ENCODE peak calls at places on chromosome 21, in seven cellular contexts. A is A549, C is cardiac muscle cell, H is chondrocyte, L is fibroblast of lung, S is psoas muscle, Y is tibial artery. F is an unnamed sample.

GRCh38 chr21:46246345-46246744 is 17.8 kb upstream of the LSS start:
- DNase-seq in A (no peak), C (no peak), S (no peak), H (no peak), L (no peak), Y (no peak), F (no peak)

GRCh38 chr21:45080639-45081414 is 6.4 kb downstream of the ADARB1 start:
- DNase-seq in A (no peak), L (peak), H (no peak), C (no peak), S (no peak), Y (no peak), F (no peak)

GRCh38 chr21:44930543-44930981 is 9.3 kb upstream of the SLX9 start:
- DNase-seq in A (no peak), L (no peak), H (peak), S (peak), C (no peak), Y (peak), F (no peak)

GRCh38 chr21:32319012-32319411 is 20.4 kb downstream of the MRAP start:
- DNase-seq in L (no peak), Y (no peak), H (no peak), C (no peak), A (no peak), S (no peak), F (no peak)

GRCh38 chr21:17250651-17251294 is 262.1 kb upstream of the CXADR start:
- DNase-seq in S (no peak), L (peak), A (no peak), Y (no peak), C (no peak), H (no peak), F (no peak)

GRCh38 chr21:17270234-17270633 is 242.6 kb upstream of the CXADR start:
- DNase-seq in C (peak), H (no peak), S (peak), L (peak), Y (no peak), A (peak), F (no peak)

GRCh38 chr21:17523007-17523451 is 10.2 kb downstream of the CXADR start:
- DNase-seq in S (no peak), L (peak), C (no peak), H (no peak), A (peak), Y (no peak), F (no peak)

GRCh38 chr21:45485686-45486442 is 56.4 kb downstream of the SLC19A1 start:
- DNase-seq in H (peak), S (peak), A (no peak), C (no peak), L (no peak), Y (no peak), F (no peak)

GRCh38 chr21:32412162-32412997 is at the start of gene EVA1C:
- DNase-seq in Y (peak), S (peak), A (peak), L (peak), C (peak), H (no peak), F (peak)

GRCh38 chr21:45802956-45803612 is 159.6 kb downstream of the PCBP3 start:
- DNase-seq in S (no peak), L (no peak), A (no peak), C (no peak), H (no peak), Y (no peak), F (no peak)

GRCh38 chr21:33089439-33089838 is 19.5 kb downstream of the OLIG1 start:
- DNase-seq in Y (no peak), L (no peak), S (no peak), H (no peak), C (no peak), A (no peak), F (no peak)

GRCh38 chr21:45467221-45467779 is 62.3 kb downstream of the COL18A1 start:
- DNase-seq in A (no peak), H (peak), S (peak), Y (no peak), C (no peak), L (no peak), F (peak)

GRCh38 chr21:17488620-17489019 is 24.2 kb upstream of the CXADR start:
- DNase-seq in L (no peak), Y (no peak), C (no peak), H (no peak), S (no peak), A (no peak), F (no peak)

GRCh38 chr21:46559291-46559983 is 45.4 kb downstream of the S100B start:
- DNase-seq in H (no peak), A (no peak), S (no peak), C (peak), Y (no peak), L (no peak), F (no peak)

DNA sequence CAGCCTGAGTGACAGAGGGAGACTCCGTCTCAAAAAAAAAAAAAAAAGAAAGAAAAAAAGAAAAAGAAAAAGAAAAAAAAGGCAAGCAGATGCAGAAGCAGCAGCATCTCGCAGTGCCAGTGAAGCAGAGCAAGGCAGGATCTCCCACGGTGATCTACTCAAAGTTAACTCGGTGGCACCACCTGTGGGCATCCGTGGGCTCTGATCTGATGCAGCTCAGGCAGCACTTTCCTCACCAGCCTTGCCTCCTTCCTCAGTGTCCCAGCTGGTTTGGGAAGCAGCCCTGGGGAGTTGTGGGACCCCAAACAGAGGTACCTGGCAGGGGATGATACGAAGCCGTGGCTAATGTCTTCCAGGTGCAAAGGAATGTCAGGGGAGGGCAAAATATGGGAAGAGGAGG is 104.3 kb upstream of the KRTAP19-8 start:
- DNase-seq in H (no peak), S (no peak), C (no peak), A (no peak), L (no peak), Y (no peak), F (no peak)
- TF ChIP-seq CTCF in H (peak), S (no peak), C (no peak), A (no peak), L (no peak), Y (no peak), F (no peak)

DNA sequence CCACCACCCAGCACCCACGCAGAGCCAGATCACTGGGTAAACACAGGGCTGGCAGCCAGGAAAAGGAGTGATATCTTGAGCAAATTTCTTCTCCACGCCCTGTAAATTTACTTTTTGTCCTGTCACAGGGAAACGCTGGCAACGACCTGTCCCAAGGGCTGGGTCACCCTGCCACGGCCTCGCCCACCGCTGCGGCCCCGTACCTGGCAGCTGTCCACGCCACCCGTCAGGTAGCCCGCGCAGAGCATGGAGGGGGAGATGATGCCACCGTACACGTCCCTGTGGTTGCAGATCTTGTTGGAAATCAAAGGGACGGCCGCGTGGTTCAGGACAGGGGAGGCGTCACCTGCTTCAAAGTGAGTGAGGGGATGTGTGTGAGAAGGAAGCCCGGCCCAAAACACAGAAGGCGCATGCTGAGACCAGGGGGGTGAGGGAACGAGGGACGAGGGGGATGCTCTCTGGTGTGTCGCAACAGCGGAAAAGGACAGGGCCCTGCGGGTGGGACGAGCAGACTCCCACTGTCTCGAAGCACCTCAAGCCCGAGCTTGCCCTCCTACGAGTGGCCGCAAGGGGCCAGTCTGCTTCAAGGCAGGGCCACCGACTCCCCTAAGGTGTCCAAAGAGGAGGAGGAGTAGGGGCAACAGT is 10.1 kb upstream of the TFF1 start:
- DNase-seq in H (peak), Y (no peak), C (no peak), L (no peak), S (no peak), A (no peak), F (no peak)
- TF ChIP-seq CTCF in H (no peak), Y (no peak), C (no peak), L (no peak), S (peak), A (no peak), F (no peak)

GRCh38 chr21:41861987-41862386 is 17.2 kb downstream of the PRDM15 start:
- DNase-seq in L (no peak), Y (peak), C (no peak), H (no peak), S (no peak), A (no peak), F (no peak)
- TF ChIP-seq CTCF in L (no peak), Y (no peak), C (peak), H (no peak), S (no peak), A (no peak), F (no peak)

GRCh38 chr21:15557925-15558324 is 171.9 kb upstream of the USP25 start:
- DNase-seq in C (no peak), A (no peak), H (no peak), L (no peak), Y (no peak), S (no peak), F (no peak)

GRCh38 chr21:15558884-15559283 is 170.9 kb upstream of the USP25 start:
- DNase-seq in Y (no peak), H (no peak), C (no peak), A (no peak), S (no peak), L (no peak), F (no peak)

GRCh38 chr21:15549671-15550070 is 180.1 kb upstream of the USP25 start:
- DNase-seq in H (no peak), Y (no peak), S (no peak), C (no peak), A (no peak), L (no peak), F (no peak)

DNA sequence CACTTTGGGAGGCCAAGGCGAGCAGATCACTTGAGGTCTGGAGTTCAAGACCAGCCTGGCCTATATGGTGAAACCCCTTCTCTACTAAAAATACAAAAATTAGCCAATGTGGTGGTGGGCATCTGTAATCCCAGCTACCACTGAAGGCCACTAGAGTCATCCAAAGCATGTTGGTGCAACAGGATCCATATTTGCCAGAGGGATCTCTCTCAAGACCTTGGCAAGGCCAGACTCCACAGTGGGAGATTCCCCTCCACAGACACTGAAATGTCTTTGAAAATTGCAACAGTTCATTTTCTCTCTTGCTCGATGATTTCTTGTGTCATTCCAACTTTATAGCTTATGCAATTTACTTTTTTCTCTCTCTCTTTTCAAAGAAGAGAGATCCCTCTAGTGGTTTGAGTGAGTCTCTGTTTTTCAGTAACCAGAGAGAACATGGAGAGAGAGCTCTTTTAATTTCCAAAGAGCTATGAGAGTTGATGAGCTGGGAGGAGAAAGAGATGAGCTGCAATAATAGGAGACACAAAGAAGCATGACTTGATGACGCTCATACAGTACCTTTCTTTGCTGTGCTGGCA is 176.8 kb upstream of the USP25 start:
- DNase-seq in S (no peak), C (no peak), Y (no peak), L (peak), H (no peak), A (peak), F (no peak)
- TF ChIP-seq CTCF in S (no peak), C (peak), Y (no peak), L (peak), H (peak), A (peak), F (peak)

GRCh38 chr21:24014381-24014780 is 1592.9 kb downstream of the MRPL39 start:
- DNase-seq in L (no peak), S (no peak), H (no peak), A (no peak), Y (no peak), C (no peak), F (no peak)
- TF ChIP-seq CTCF in L (peak), S (no peak), H (peak), A (no peak), Y (no peak), C (peak), F (peak)

DNA sequence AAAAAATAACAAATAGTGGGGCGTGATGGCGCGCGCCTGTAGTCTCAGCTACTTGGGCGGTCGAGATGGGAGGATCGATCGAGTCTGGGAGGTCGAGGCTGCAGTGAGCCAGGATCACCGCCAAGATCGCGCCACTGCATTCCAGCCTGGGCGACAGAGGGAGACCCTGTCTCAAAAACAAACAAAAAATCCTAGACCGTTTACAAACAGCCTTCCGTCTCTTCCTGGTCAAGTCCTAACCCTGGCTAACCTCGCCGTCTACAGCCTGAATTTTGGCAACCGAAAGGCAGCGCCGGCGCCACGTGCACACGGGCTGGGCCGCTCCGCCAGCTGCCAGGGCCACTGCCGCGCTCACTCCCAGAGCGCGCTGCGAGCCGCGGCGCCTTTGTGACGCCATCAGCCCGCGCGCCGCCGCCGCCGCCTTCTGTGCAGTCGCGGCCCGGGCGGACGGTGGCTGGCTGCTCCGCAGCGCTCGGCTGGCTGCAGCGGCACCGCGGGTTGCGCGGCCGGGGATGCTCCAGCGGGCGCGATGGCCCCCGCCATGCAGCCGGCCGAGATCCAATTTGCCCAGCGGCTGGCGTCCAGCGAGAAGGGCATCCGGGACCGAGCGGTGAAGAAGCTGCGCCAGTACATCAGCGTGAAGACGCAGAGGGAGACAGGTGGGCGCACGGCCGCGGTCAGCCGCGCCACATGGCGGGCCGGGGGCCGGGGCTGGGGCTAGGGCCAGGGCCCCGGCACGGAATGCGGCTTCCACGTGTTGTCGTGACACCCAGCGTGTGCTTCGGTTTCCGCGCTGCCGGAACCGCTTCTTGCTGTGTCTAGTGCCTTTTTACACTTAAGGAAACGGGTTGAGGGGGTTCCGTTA is at the start of the genes HSF2BP and RRP1B:
- DNase-seq in S (peak), A (peak), Y (peak), C (peak), L (peak), H (no peak), F (peak)
- TF ChIP-seq CTCF in S (no peak), A (no peak), Y (no peak), C (no peak), L (no peak), H (peak), F (no peak)

DNA sequence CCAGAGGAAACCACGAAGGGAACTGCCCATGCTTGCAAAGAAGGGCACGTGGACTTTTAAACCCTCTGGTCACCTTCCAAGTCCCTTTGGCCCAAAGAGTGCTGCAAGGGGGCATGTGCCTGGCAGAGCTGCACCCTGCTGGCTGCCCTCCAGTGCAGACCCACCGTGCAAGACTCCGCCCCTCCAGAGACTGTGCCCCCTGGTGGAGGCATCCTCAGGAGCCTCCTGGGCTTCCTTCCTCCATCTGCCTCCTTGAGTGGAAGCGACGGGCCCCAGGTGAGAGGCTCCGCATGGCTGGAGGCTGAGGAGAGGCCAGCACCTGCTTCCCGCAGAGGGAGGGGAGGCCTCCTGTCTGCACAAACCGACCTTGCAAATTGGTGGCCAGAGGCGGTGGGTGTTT is 100.7 kb downstream of the CRYAA start:
- DNase-seq in Y (no peak), L (no peak), A (no peak), S (peak), H (peak), C (no peak), F (no peak)
- TF ChIP-seq CTCF in Y (no peak), L (peak), A (no peak), S (no peak), H (peak), C (peak), F (no peak)

GRCh38 chr21:42062543-42063022 is 8.5 kb upstream of the UMODL1 start:
- DNase-seq in L (no peak), A (no peak), C (no peak), H (no peak), Y (no peak), S (no peak), F (no peak)

GRCh38 chr21:42060166-42060565 is 11.0 kb upstream of the UMODL1 start:
- DNase-seq in S (no peak), A (no peak), H (peak), L (no peak), C (no peak), Y (no peak), F (no peak)

GRCh38 chr21:42061195-42061865 is 9.8 kb upstream of the UMODL1 start:
- DNase-seq in H (peak), A (no peak), S (no peak), L (no peak), Y (no peak), C (no peak), F (no peak)

GRCh38 chr21:42063206-42063577 is 7.9 kb upstream of the UMODL1 start:
- DNase-seq in S (no peak), C (no peak), A (no peak), H (no peak), L (no peak), Y (no peak), F (no peak)

GRCh38 chr21:42061866-42062542 is 9.1 kb upstream of the UMODL1 start:
- DNase-seq in Y (no peak), S (no peak), L (no peak), H (no peak), A (no peak), C (no peak), F (no peak)
- TF ChIP-seq CTCF in Y (no peak), S (no peak), L (no peak), H (no peak), A (no peak), C (no peak), F (no peak)

GRCh38 chr21:39976805-39977204 is 109.6 kb downstream of the PCP4 start:
- DNase-seq in L (no peak), Y (no peak), C (no peak), H (no peak), S (no peak), A (no peak), F (no peak)
- TF ChIP-seq CTCF in L (no peak), Y (no peak), C (no peak), H (no peak), S (no peak), A (no peak), F (no peak)

GRCh38 chr21:35646606-35647005 is 413.7 kb downstream of the SETD4 start:
- DNase-seq in L (no peak), C (no peak), A (no peak), Y (no peak), H (no peak), S (no peak), F (no peak)
- TF ChIP-seq CTCF in L (no peak), C (no peak), A (no peak), Y (no peak), H (no peak), S (no peak), F (no peak)